ENCODE peak calls at places on chromosomes 16 and 17, in five cellular contexts. One of them, this sample, is unnamed.

GRCh38 chr17:70159980-70160379 is 9.4 kb upstream of the KCNJ2 start:
- DNase-seq in endothelial cell: no peak
- DNase-seq in sigmoid colon: no peak
- DNase-seq in central memory CD4-positive, alpha-beta T cell: no peak
- DNase-seq in head of caudate nucleus: no peak
- DNase-seq in this sample: no peak

GRCh38 chr16:65524997-65525396 is 403.1 kb upstream of the CDH11 start:
- DNase-seq in central memory CD4-positive, alpha-beta T cell: no peak
- DNase-seq in endothelial cell: no peak
- DNase-seq in head of caudate nucleus: no peak
- DNase-seq in sigmoid colon: no peak
- DNase-seq in this sample: no peak

GRCh38 chr17:28728364-28729200 is at the start of gene NEK8:
- DNase-seq in central memory CD4-positive, alpha-beta T cell: peak; percentile 96
- DNase-seq in sigmoid colon: peak; percentile 97
- DNase-seq in head of caudate nucleus: peak; percentile 95
- DNase-seq in endothelial cell: peak; percentile 94
- DNase-seq in this sample: peak; percentile 99

GRCh38 chr16:1180772-1181714 is 28.1 kb downstream of the CACNA1H start:
- DNase-seq in head of caudate nucleus: no peak
- DNase-seq in endothelial cell: no peak
- DNase-seq in central memory CD4-positive, alpha-beta T cell: no peak
- DNase-seq in sigmoid colon: no peak
- DNase-seq in this sample: peak; percentile 87

GRCh38 chr16:27827765-27828164 is 235.7 kb downstream of the GSG1L start:
- DNase-seq in head of caudate nucleus: no peak
- DNase-seq in sigmoid colon: peak; percentile 3
- DNase-seq in endothelial cell: no peak
- DNase-seq in central memory CD4-positive, alpha-beta T cell: no peak
- DNase-seq in this sample: no peak

GRCh38 chr16:52466998-52467397 is 79.9 kb downstream of the TOX3 start:
- DNase-seq in head of caudate nucleus: no peak
- DNase-seq in sigmoid colon: no peak
- DNase-seq in endothelial cell: no peak
- DNase-seq in central memory CD4-positive, alpha-beta T cell: no peak
- DNase-seq in this sample: no peak

GRCh38 chr17:77884019-77884418 is 74.5 kb upstream of the TNRC6C start:
- DNase-seq in endothelial cell: no peak
- DNase-seq in head of caudate nucleus: peak; percentile 96
- DNase-seq in central memory CD4-positive, alpha-beta T cell: peak; percentile 23
- DNase-seq in sigmoid colon: no peak
- DNase-seq in this sample: no peak

GRCh38 chr17:39166437-39167335 is 725 bp upstream of the ARL5C start:
- DNase-seq in sigmoid colon: no peak
- DNase-seq in head of caudate nucleus: no peak
- DNase-seq in central memory CD4-positive, alpha-beta T cell: no peak
- DNase-seq in endothelial cell: no peak
- DNase-seq in this sample: no peak

GRCh38 chr17:4074831-4075495 is 67.9 kb downstream of the ZZEF1 start:
- DNase-seq in central memory CD4-positive, alpha-beta T cell: peak; percentile 40
- DNase-seq in sigmoid colon: no peak
- DNase-seq in endothelial cell: peak; percentile 32
- DNase-seq in head of caudate nucleus: no peak
- DNase-seq in this sample: no peak

GRCh38 chr16:81616321-81617020 is 162.6 kb upstream of the PLCG2 start:
- DNase-seq in sigmoid colon: peak; percentile 86
- DNase-seq in central memory CD4-positive, alpha-beta T cell: peak; percentile 83
- DNase-seq in head of caudate nucleus: peak; percentile 70
- DNase-seq in endothelial cell: no peak
- DNase-seq in this sample: no peak

GRCh38 chr16:72794986-72795385 is 252.9 kb downstream of the ZFHX3 start:
- DNase-seq in endothelial cell: no peak
- DNase-seq in sigmoid colon: no peak
- DNase-seq in head of caudate nucleus: no peak
- DNase-seq in central memory CD4-positive, alpha-beta T cell: no peak
- DNase-seq in this sample: no peak

GRCh38 chr17:69572747-69573146 is 158.2 kb downstream of the MAP2K6 start:
- DNase-seq in head of caudate nucleus: no peak
- DNase-seq in endothelial cell: no peak
- DNase-seq in sigmoid colon: no peak
- DNase-seq in central memory CD4-positive, alpha-beta T cell: no peak
- DNase-seq in this sample: no peak

GRCh38 chr16:69301861-69302260 is 9.3 kb upstream of the VPS4A start:
- DNase-seq in endothelial cell: no peak
- DNase-seq in head of caudate nucleus: no peak
- DNase-seq in central memory CD4-positive, alpha-beta T cell: no peak
- DNase-seq in sigmoid colon: no peak
- DNase-seq in this sample: no peak

GRCh38 chr17:19017401-19017800 is 12.8 kb upstream of the FAM83G start:
- DNase-seq in central memory CD4-positive, alpha-beta T cell: no peak
- DNase-seq in endothelial cell: no peak
- DNase-seq in head of caudate nucleus: no peak
- DNase-seq in sigmoid colon: no peak
- DNase-seq in this sample: peak; percentile 66

GRCh38 chr17:58172369-58173071 is 5.7 kb downstream of the OR4D2 start:
- DNase-seq in endothelial cell: peak; percentile 19
- DNase-seq in sigmoid colon: no peak
- DNase-seq in head of caudate nucleus: no peak
- DNase-seq in central memory CD4-positive, alpha-beta T cell: peak; percentile 57
- DNase-seq in this sample: no peak

GRCh38 chr17:80785477-80786178 is 206.0 kb upstream of the CHMP6 start:
- DNase-seq in central memory CD4-positive, alpha-beta T cell: no peak
- DNase-seq in sigmoid colon: peak; percentile 36
- DNase-seq in head of caudate nucleus: peak; percentile 60
- DNase-seq in endothelial cell: no peak
- DNase-seq in this sample: peak; percentile 69

GRCh38 chr16:3150346-3151218 is 15.8 kb downstream of the ZNF213 start:
- DNase-seq in sigmoid colon: peak; percentile 97
- DNase-seq in central memory CD4-positive, alpha-beta T cell: peak; percentile 96
- DNase-seq in head of caudate nucleus: peak; percentile 95
- DNase-seq in endothelial cell: peak; percentile 99
- DNase-seq in this sample: peak; percentile 98

GRCh38 chr16:50393461-50394214 is 24.9 kb upstream of the BRD7 start:
- DNase-seq in head of caudate nucleus: no peak
- DNase-seq in sigmoid colon: no peak
- DNase-seq in central memory CD4-positive, alpha-beta T cell: no peak
- DNase-seq in endothelial cell: no peak
- DNase-seq in this sample: no peak

GRCh38 chr16:20051147-20051546 is 22.5 kb downstream of the GPR139 start:
- DNase-seq in endothelial cell: no peak
- DNase-seq in sigmoid colon: no peak
- DNase-seq in central memory CD4-positive, alpha-beta T cell: no peak
- DNase-seq in head of caudate nucleus: peak; percentile 48
- DNase-seq in this sample: no peak

GRCh38 chr16:24419709-24420108 is 119.7 kb upstream of the RBBP6 start:
- DNase-seq in endothelial cell: no peak
- DNase-seq in central memory CD4-positive, alpha-beta T cell: no peak
- DNase-seq in sigmoid colon: no peak
- DNase-seq in head of caudate nucleus: no peak
- DNase-seq in this sample: no peak

GRCh38 chr16:53743149-53743566 is 39.2 kb downstream of the FTO start:
- DNase-seq in sigmoid colon: no peak
- DNase-seq in head of caudate nucleus: no peak
- DNase-seq in endothelial cell: peak; percentile 8
- DNase-seq in central memory CD4-positive, alpha-beta T cell: no peak
- DNase-seq in this sample: no peak

GRCh38 chr17:73334771-73335513 is 23.1 kb upstream of the CDC42EP4 start:
- DNase-seq in sigmoid colon: no peak
- DNase-seq in central memory CD4-positive, alpha-beta T cell: no peak
- DNase-seq in endothelial cell: no peak
- DNase-seq in head of caudate nucleus: no peak
- DNase-seq in this sample: peak; percentile 77

GRCh38 chr17:36632916-36633846 is 31.8 kb downstream of the MRM1 start:
- DNase-seq in endothelial cell: no peak
- DNase-seq in sigmoid colon: no peak
- DNase-seq in central memory CD4-positive, alpha-beta T cell: no peak
- DNase-seq in head of caudate nucleus: peak; percentile 41
- DNase-seq in this sample: no peak

GRCh38 chr17:42653179-42654124 is 5.6 kb upstream of the TUBG2 start:
- DNase-seq in endothelial cell: no peak
- DNase-seq in central memory CD4-positive, alpha-beta T cell: no peak
- DNase-seq in head of caudate nucleus: peak; percentile 52
- DNase-seq in sigmoid colon: peak; percentile 92
- DNase-seq in this sample: peak; percentile 93

GRCh38 chr17:81336930-81337325 is 41.8 kb upstream of the SLC38A10 start:
- DNase-seq in central memory CD4-positive, alpha-beta T cell: no peak
- DNase-seq in sigmoid colon: peak; percentile 65
- DNase-seq in endothelial cell: no peak
- DNase-seq in head of caudate nucleus: no peak
- DNase-seq in this sample: no peak

GRCh38 chr17:78537217-78537860 is 39.9 kb downstream of the DNAH17 start:
- DNase-seq in sigmoid colon: peak; percentile 46
- DNase-seq in central memory CD4-positive, alpha-beta T cell: no peak
- DNase-seq in head of caudate nucleus: no peak
- DNase-seq in endothelial cell: no peak
- DNase-seq in this sample: peak; percentile 60

GRCh38 chr16:74094514-74094913 is 202.1 kb upstream of the PSMD7 start:
- DNase-seq in head of caudate nucleus: no peak
- DNase-seq in central memory CD4-positive, alpha-beta T cell: no peak
- DNase-seq in endothelial cell: no peak
- DNase-seq in sigmoid colon: no peak
- DNase-seq in this sample: no peak

GRCh38 chr17:3794890-3795757 is 5.9 kb downstream of the ITGAE start:
- DNase-seq in central memory CD4-positive, alpha-beta T cell: peak; percentile 26
- DNase-seq in head of caudate nucleus: no peak
- DNase-seq in sigmoid colon: peak; percentile 28
- DNase-seq in endothelial cell: no peak
- DNase-seq in this sample: no peak

GRCh38 chr17:5365831-5366230 is 53.6 kb downstream of the NUP88 start:
- DNase-seq in central memory CD4-positive, alpha-beta T cell: no peak
- DNase-seq in head of caudate nucleus: no peak
- DNase-seq in endothelial cell: no peak
- DNase-seq in sigmoid colon: no peak
- DNase-seq in this sample: no peak

GRCh38 chr16:3879258-3879886 is 1.1 kb downstream of the CREBBP start:
- DNase-seq in central memory CD4-positive, alpha-beta T cell: no peak
- DNase-seq in head of caudate nucleus: no peak
- DNase-seq in endothelial cell: peak; percentile 25
- DNase-seq in sigmoid colon: peak; percentile 69
- DNase-seq in this sample: peak; percentile 85

GRCh38 chr16:11139624-11140375 is 116.2 kb downstream of the SOCS1 start:
- DNase-seq in central memory CD4-positive, alpha-beta T cell: peak; percentile 9
- DNase-seq in endothelial cell: peak; percentile 55
- DNase-seq in head of caudate nucleus: no peak
- DNase-seq in sigmoid colon: no peak
- DNase-seq in this sample: no peak

GRCh38 chr16:15741207-15741871 is 91.3 kb downstream of the NDE1 start:
- DNase-seq in endothelial cell: no peak
- DNase-seq in head of caudate nucleus: no peak
- DNase-seq in central memory CD4-positive, alpha-beta T cell: no peak
- DNase-seq in sigmoid colon: no peak
- DNase-seq in this sample: no peak

GRCh38 chr17:4166419-4166818 is 23.4 kb downstream of the CYB5D2 start:
- DNase-seq in endothelial cell: no peak
- DNase-seq in head of caudate nucleus: no peak
- DNase-seq in central memory CD4-positive, alpha-beta T cell: no peak
- DNase-seq in sigmoid colon: no peak
- DNase-seq in this sample: no peak

GRCh38 chr16:62208934-62209333 is 172.7 kb upstream of the CDH8 start:
- DNase-seq in central memory CD4-positive, alpha-beta T cell: no peak
- DNase-seq in sigmoid colon: no peak
- DNase-seq in head of caudate nucleus: no peak
- DNase-seq in endothelial cell: no peak
- DNase-seq in this sample: no peak

GRCh38 chr17:68456529-68457167 is 648 bp downstream of the WIPI1 start:
- DNase-seq in sigmoid colon: peak; percentile 92
- DNase-seq in endothelial cell: peak; percentile 63
- DNase-seq in head of caudate nucleus: peak; percentile 63
- DNase-seq in central memory CD4-positive, alpha-beta T cell: no peak
- DNase-seq in this sample: peak; percentile 95

GRCh38 chr17:50163846-50164696 is 1.7 kb upstream of the SGCA start:
- DNase-seq in endothelial cell: no peak
- DNase-seq in sigmoid colon: no peak
- DNase-seq in head of caudate nucleus: no peak
- DNase-seq in central memory CD4-positive, alpha-beta T cell: no peak
- DNase-seq in this sample: no peak

GRCh38 chr17:31688704-31689103 is 170.3 kb downstream of the COPRS start:
- DNase-seq in endothelial cell: no peak
- DNase-seq in head of caudate nucleus: no peak
- DNase-seq in central memory CD4-positive, alpha-beta T cell: no peak
- DNase-seq in sigmoid colon: no peak
- DNase-seq in this sample: no peak

GRCh38 chr17:54270499-54270898 is 447.8 kb downstream of the KIF2B start:
- DNase-seq in head of caudate nucleus: no peak
- DNase-seq in endothelial cell: no peak
- DNase-seq in central memory CD4-positive, alpha-beta T cell: no peak
- DNase-seq in sigmoid colon: no peak
- DNase-seq in this sample: no peak

GRCh38 chr16:56793504-56793903 is 63.6 kb downstream of the NUP93 start:
- DNase-seq in central memory CD4-positive, alpha-beta T cell: no peak
- DNase-seq in sigmoid colon: no peak
- DNase-seq in endothelial cell: peak; percentile 14
- DNase-seq in head of caudate nucleus: no peak
- DNase-seq in this sample: no peak

GRCh38 chr16:85422374-85423185 is 190.5 kb upstream of the GSE1 start:
- DNase-seq in endothelial cell: peak; percentile 2
- DNase-seq in sigmoid colon: peak; percentile 65
- DNase-seq in head of caudate nucleus: peak; percentile 65
- DNase-seq in central memory CD4-positive, alpha-beta T cell: no peak
- DNase-seq in this sample: peak; percentile 75